ENCODE peak calls at places on chromosomes 16 and 17, in nine cellular contexts. R is colonic mucosa, F is vagina, N is neural progenitor cell, D is stomach, W is IMR-90, O is heart right ventricle, L is osteoblast, P is A549. C is an unnamed sample. For H3K4me1, the result is how much of the 10 kb centered on the place peaks cover.

GRCh38 chr17:2184993-2185931 is 118.3 kb downstream of the SMG6 start:
- DNase-seq in P (no peak), F (no peak), L (no peak), D (no peak), N (no peak), R (no peak), W (no peak), O (no peak), C (no peak)

GRCh38 chr16:72560617-72561016 is 388.7 kb upstream of the PMFBP1 start:
- DNase-seq in L (peak), F (no peak), O (no peak), D (no peak), R (no peak), W (no peak), N (no peak), P (no peak), C (peak)

GRCh38 chr16:57859331-57859730 is 57.0 kb upstream of the KIFC3 start:
- DNase-seq in L (peak), D (no peak), P (peak), R (no peak), F (no peak), W (peak), N (peak), O (no peak), C (peak)

GRCh38 chr16:85479972-85480726 is 133.0 kb upstream of the GSE1 start:
- DNase-seq in L (no peak), N (peak), W (no peak), D (peak), P (peak), O (no peak), R (peak), F (no peak), C (peak)

GRCh38 chr17:37310940-37311339 is 64.8 kb upstream of the C17orf78 start:
- DNase-seq in W (no peak), O (no peak), D (no peak), F (no peak), N (no peak), R (no peak), P (no peak), L (no peak), C (no peak)

GRCh38 chr16:89395150-89396142 is 94.9 kb downstream of the ANKRD11 start:
- DNase-seq in D (peak), L (peak), R (peak), W (peak), O (peak), F (peak), N (peak), P (peak), C (peak)

GRCh38 chr17:50184611-50185398 is 16.6 kb downstream of the COL1A1 start:
- DNase-seq in O (no peak), D (no peak), N (peak), P (no peak), R (no peak), W (peak), L (peak), F (no peak), C (no peak)

GRCh38 chr16:88827727-88828126 is 16.0 kb upstream of the APRT start:
- DNase-seq in O (no peak), N (no peak), F (no peak), L (no peak), D (no peak), R (no peak), P (no peak), W (no peak), C (no peak)

GRCh38 chr17:73669771-73670170 is 25.5 kb upstream of the SDK2 start:
- DNase-seq in D (no peak), F (no peak), W (no peak), L (no peak), R (no peak), O (no peak), P (no peak), N (no peak), C (no peak)
- H3K4me3 ChIP-seq in D (no peak), F (no peak), W (no peak), L (no peak), R (no peak), O (no peak), P (no peak), N (no peak), C (no peak)

GRCh38 chr16:4372315-4372577 is 598 bp downstream of the VASN start:
- DNase-seq in L (no peak), N (no peak), D (no peak), P (no peak), R (no peak), W (no peak), F (no peak), O (no peak), C (no peak)
- H3K4me1 ChIP-seq in L (half or more), N (under half), D (half or more), P (half or more), R (under half), W (under half), F (half or more), O (half or more), C (under half)

GRCh38 chr16:50539053-50539615 is 9.1 kb upstream of the NKD1 start:
- DNase-seq in P (no peak), R (no peak), N (peak), F (no peak), D (no peak), W (no peak), O (no peak), L (no peak), C (no peak)

GRCh38 chr16:50538411-50539052 is 9.7 kb upstream of the NKD1 start:
- DNase-seq in R (no peak), N (no peak), F (no peak), P (no peak), O (no peak), L (no peak), W (no peak), D (no peak), C (no peak)

GRCh38 chr16:50537533-50538290 is 10.5 kb upstream of the NKD1 start:
- DNase-seq in P (no peak), R (no peak), D (peak), F (no peak), L (no peak), W (no peak), N (no peak), O (no peak), C (no peak)

GRCh38 chr16:50540711-50541007 is 7.5 kb upstream of the NKD1 start:
- DNase-seq in W (no peak), D (no peak), N (no peak), O (no peak), R (no peak), P (no peak), F (no peak), L (no peak), C (no peak)

GRCh38 chr16:50539822-50540710 is 8.1 kb upstream of the NKD1 start:
- DNase-seq in D (no peak), L (no peak), O (no peak), N (peak), W (no peak), R (no peak), F (no peak), P (no peak), C (no peak)
- TF ChIP-seq CTCF in D (no peak), L (no peak), O (no peak), N (peak), W (no peak), R (no peak), F (no peak), P (no peak), C (no peak)

DNA sequence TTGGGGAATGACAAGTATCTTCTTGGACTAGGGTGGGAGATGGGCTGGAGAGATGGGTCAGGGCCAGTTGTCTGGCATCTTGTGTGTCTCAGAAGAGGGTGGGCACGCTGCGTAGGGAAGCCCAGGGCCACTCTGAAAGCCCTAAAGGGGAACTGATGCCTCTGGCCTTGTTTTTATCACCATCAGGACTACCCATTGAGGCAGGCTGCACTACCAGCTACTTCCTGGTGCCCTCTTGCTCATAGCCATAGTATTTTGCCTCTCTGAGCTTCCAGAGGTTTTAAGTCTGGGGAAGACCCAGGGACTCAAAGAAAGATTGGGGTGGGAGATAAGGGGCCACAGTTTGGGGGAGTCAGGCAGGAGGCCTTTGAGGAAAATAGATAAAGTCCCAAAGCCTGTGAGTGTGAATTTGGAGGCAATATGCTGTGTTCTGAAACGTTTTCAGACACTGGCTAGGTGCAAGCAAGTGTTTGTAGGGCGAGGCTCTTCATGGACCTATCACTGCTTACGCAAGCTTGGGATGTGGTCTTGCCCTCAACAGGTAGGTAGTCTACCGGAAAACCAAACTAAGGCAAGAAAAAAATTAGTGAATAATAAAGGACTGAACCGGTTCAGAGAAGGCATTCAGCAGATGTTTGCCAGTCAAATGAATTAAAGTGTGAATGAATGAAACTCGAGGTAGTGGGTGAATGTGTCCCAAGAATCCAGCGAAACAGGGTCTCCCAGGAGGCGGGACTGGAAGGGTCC is 688 bp upstream of the ITGB3 start:
- DNase-seq in R (no peak), O (no peak), P (no peak), N (no peak), F (no peak), D (no peak), W (no peak), L (peak), C (no peak)
- H3K4me3 ChIP-seq in R (peak), O (peak), P (peak), N (peak), F (peak), D (peak), W (peak), L (peak), C (peak)

DNA sequence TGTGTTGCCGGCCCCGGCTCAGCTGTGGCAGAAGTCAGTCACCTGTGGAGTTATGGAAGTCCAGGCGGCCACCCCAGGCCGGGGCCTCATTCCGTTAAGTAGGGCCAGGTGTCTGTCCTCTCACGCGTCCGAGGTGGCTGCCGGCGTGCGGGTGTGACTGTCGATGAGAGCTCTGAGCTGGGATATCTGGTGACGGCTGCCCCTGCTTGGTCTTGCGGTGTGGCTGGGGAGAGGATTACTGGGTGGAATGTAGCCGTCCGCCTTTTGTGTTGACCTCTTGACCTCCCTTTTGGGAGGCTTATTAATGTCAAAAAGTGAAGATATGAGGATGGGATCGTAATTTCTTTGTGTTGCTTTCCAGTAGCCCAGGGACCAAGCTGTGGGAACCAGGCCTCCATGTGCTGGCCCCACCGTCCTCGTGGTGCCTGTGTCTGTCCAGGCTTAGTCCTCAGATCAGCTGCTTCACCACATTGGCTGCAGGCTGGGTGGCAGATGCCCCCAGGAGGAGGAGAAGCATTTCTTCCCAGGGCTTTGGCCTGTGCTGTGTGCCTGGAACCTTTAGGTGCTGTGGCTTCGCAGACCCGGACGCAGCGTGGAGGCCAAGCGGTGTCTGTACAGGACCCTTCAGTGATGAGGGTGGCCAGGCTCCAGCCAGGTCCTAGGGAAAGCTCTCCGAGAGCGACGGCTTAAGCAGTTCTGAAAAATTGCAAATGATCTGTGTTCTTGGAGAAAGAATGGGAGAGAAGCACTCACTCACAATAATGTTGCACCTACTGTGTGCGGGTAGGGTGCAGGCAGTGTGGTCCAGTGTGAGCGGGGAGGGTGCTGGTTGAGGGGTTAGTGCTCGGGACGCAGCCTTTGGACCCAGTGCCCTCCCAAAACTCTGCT is 23.2 kb upstream of the ZNF750 start:
- DNase-seq in W (no peak), O (no peak), D (no peak), N (peak), F (no peak), P (no peak), R (no peak), L (peak), C (no peak)
- H3K4me1 ChIP-seq in W (under half), O (half or more), D (under half), N (under half), F (half or more), P (under half), R (under half), L (under half), C (under half)

DNA sequence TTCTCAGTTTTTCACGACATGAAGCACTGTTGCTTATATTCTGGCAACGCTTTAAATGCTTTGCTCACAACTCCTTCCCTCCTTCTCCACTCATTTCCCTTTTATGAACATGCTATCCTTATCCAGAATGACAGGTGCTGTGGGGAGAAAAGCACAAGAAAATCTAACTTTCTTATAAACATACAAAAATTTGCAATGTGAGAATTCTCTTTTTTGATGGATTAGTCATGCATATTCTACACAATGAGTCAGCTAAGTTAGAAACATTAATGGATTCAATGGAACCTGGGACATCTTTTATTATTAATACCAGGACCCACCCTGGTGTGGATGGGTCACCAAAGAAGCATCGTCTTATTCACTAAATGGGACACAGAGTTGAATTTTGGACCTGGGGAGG is 234.6 kb upstream of the CDH5 start:
- DNase-seq in P (no peak), D (no peak), N (no peak), W (peak), F (no peak), R (no peak), O (no peak), L (peak), C (no peak)
- TF ChIP-seq CTCF in P (no peak), D (no peak), N (no peak), W (no peak), F (no peak), R (no peak), O (no peak), L (no peak), C (no peak)

GRCh38 chr17:82054351-82055022 is 2.8 kb downstream of the GPS1 start:
- DNase-seq in D (no peak), N (no peak), R (no peak), P (no peak), W (no peak), O (no peak), L (peak), F (no peak), C (no peak)

GRCh38 chr17:82052638-82053059 is 951 bp downstream of the GPS1 start:
- DNase-seq in N (no peak), R (no peak), W (no peak), D (no peak), L (peak), O (no peak), F (no peak), P (no peak), C (no peak)

GRCh38 chr17:82053556-82054263 is 2.0 kb downstream of the GPS1 start:
- DNase-seq in N (no peak), P (no peak), O (no peak), D (no peak), R (no peak), L (peak), F (no peak), W (no peak), C (no peak)

GRCh38 chr17:82051776-82052637 is at the start of the genes GPS1 and RFNG:
- DNase-seq in O (peak), W (peak), F (no peak), P (peak), D (peak), R (peak), L (peak), N (peak), C (peak)

DNA sequence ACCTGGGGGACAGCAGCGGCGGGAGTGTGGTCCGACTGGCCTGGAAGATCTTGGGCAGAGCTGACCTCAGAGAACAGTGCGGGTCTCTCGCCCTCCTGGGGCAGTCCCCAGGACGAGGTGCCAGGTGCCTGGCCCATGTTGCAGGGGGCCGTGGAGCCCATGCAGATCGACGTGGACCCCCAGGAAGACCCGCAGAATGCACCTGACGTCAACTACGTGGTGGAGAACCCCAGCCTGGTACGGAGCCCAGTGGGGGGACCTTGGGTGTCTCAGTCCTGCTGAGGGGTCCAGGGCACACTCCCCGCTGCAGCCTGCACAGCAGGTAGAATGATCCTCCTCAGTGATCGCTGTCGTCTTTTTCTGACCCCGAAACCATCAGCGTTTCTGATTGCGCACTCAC is 1.4 kb downstream of the GPS1 start:
- DNase-seq in R (no peak), N (no peak), O (no peak), L (peak), F (no peak), D (no peak), W (no peak), P (no peak), C (no peak)
- H3K4me3 ChIP-seq in R (peak), N (peak), O (peak), L (peak), F (peak), D (peak), W (peak), P (peak), C (peak)

C was measured in BE2C.